ENCODE peak calls at places on chromosomes 7 and 10, in five cellular contexts. N is body of pancreas; C is AG09319; Y is non-pigmented ciliary epithelial cell; X is activated gamma-delta T cell treated with anti-CD3 and anti-CD28 coated beads, Interleukin-2, amount 50 U/mL, for 16 hours. M is an unnamed sample.

GRCh38 chr10:130041691-130042225 is 68.9 kb downstream of the C10orf143 start:
- DNase-seq in C (no peak), Y (no peak), X (no peak), N (no peak), M (no peak)

GRCh38 chr7:93327006-93327633 is 95.0 kb downstream of the VPS50 start:
- DNase-seq in C (peak), X (no peak), Y (peak), N (no peak), M (no peak)

GRCh38 chr7:30276203-30276900 is 8.0 kb upstream of the ZNRF2 start:
- DNase-seq in N (peak), Y (peak), C (no peak), X (peak), M (peak)

GRCh38 chr7:133572853-133573252 is 320.0 kb downstream of the EXOC4 start:
- DNase-seq in C (no peak), Y (no peak), N (no peak), X (no peak), M (no peak)

GRCh38 chr7:28128608-28129007 is 52.0 kb downstream of the JAZF1 start:
- DNase-seq in C (no peak), N (no peak), Y (peak), X (no peak), M (no peak)

GRCh38 chr7:26863504-26864308 is 684 bp downstream of the SKAP2 start:
- DNase-seq in X (peak), N (no peak), Y (no peak), C (no peak), M (no peak)

GRCh38 chr7:14751461-14751860 is 151.1 kb downstream of the DGKB start:
- DNase-seq in X (no peak), Y (no peak), N (no peak), C (no peak), M (no peak)

GRCh38 chr10:49707585-49707984 is 28.1 kb downstream of the C10orf53 start:
- DNase-seq in X (no peak), C (no peak), N (no peak), Y (no peak), M (no peak)

GRCh38 chr10:93039721-93040120 is 20.9 kb upstream of the CYP26C1 start:
- DNase-seq in N (no peak), X (no peak), Y (no peak), C (no peak), M (no peak)

GRCh38 chr7:99623702-99624447 is 7.1 kb downstream of the ZSCAN25 start:
- DNase-seq in Y (no peak), N (no peak), C (no peak), X (peak), M (no peak)

GRCh38 chr7:69879989-69880388 is 281.7 kb downstream of the AUTS2 start:
- DNase-seq in C (no peak), N (no peak), Y (no peak), X (no peak), M (no peak)

GRCh38 chr7:144255471-144255897 is 9.1 kb downstream of the OR2A7 start:
- DNase-seq in N (no peak), Y (no peak), C (no peak), X (no peak), M (no peak)

GRCh38 chr7:6576024-6576866 is 1.0 kb upstream of the ZDHHC4 start:
- DNase-seq in C (no peak), X (no peak), Y (no peak), N (no peak), M (no peak)

GRCh38 chr7:155796381-155797261 is 15.6 kb downstream of the SHH start:
- DNase-seq in C (no peak), X (peak), N (peak), Y (no peak), M (no peak)

GRCh38 chr10:63711866-63712716 is 190.9 kb downstream of the REEP3 start:
- DNase-seq in C (peak), X (no peak), N (peak), Y (peak), M (peak)

GRCh38 chr7:22445140-22445722 is 54.8 kb downstream of the STEAP1B start:
- DNase-seq in C (no peak), X (no peak), N (peak), Y (no peak), M (peak)

GRCh38 chr7:24665564-24666294 is 91.5 kb downstream of the GSDME start:
- DNase-seq in X (peak), N (peak), C (peak), Y (no peak), M (peak)

GRCh38 chr10:43204394-43204942 is 62.4 kb downstream of the RASGEF1A start:
- DNase-seq in C (no peak), N (peak), Y (no peak), X (no peak), M (no peak)

GRCh38 chr7:4878336-4879335 is 4.9 kb downstream of the RADIL start:
- DNase-seq in Y (no peak), N (no peak), C (no peak), X (no peak), M (no peak)

GRCh38 chr7:47310020-47310419 is 271.9 kb downstream of the TNS3 start:
- DNase-seq in X (no peak), N (no peak), Y (no peak), C (no peak), M (no peak)

GRCh38 chr7:155214328-155214986 is 83.2 kb upstream of the INSIG1 start:
- DNase-seq in Y (no peak), C (no peak), N (peak), X (no peak), M (no peak)

GRCh38 chr10:77970869-77971803 is 44.6 kb upstream of the DLG5 start:
- DNase-seq in C (peak), N (peak), Y (peak), X (no peak), M (no peak)

GRCh38 chr7:1341995-1342645 is 109.4 kb downstream of the UNCX start:
- DNase-seq in X (no peak), Y (no peak), C (no peak), N (no peak), M (no peak)

GRCh38 chr10:49761789-49762565 is at the start of gene OGDHL:
- DNase-seq in C (peak), N (peak), Y (no peak), X (peak), M (peak)

GRCh38 chr10:125756196-125756595 is 19.4 kb downstream of the MMP21 start:
- DNase-seq in Y (no peak), C (no peak), X (no peak), N (no peak), M (no peak)

GRCh38 chr10:59674211-59674836 is 35.3 kb downstream of the SLC16A9 start:
- DNase-seq in C (no peak), X (no peak), N (no peak), Y (peak), M (no peak)

GRCh38 chr10:110868981-110869380 is 2.7 kb upstream of the PDCD4 start:
- DNase-seq in X (peak), C (no peak), Y (no peak), N (no peak), M (no peak)